ENCODE peak calls at places on chromosomes 2 and 18, in five cellular contexts. Z, I, E, B and T are unnamed samples.

GRCh38 chr18:8478166-8478967 is 130.9 kb upstream of the RAB12 start:
- DNase-seq in Z (peak; percentile 34), I (peak; percentile 55), E (peak; percentile 60), B (peak; percentile 57), T (peak; percentile 51)

GRCh38 chr2:1676913-1677832 is 67.1 kb downstream of the PXDN start:
- DNase-seq in Z (no peak), I (no peak), E (no peak), B (no peak), T (no peak)

GRCh38 chr2:132670104-132670960 is at the start of gene LYPD1:
- DNase-seq in Z (no peak), I (peak; percentile 44), E (peak; percentile 38), B (no peak), T (no peak)

GRCh38 chr2:108067820-108068405 is 81.6 kb downstream of the SLC5A7 start:
- DNase-seq in Z (no peak), I (no peak), E (no peak), B (no peak), T (no peak)

GRCh38 chr2:207479198-207479785 is 50.5 kb upstream of the CREB1 start:
- DNase-seq in Z (peak; percentile 70), I (no peak), E (no peak), B (no peak), T (no peak)

GRCh38 chr2:205585451-205586045 is 96.8 kb upstream of the NRP2 start:
- DNase-seq in Z (no peak), I (no peak), E (no peak), B (no peak), T (no peak)

GRCh38 chr2:8247905-8248622 is 433.8 kb upstream of the ID2 start:
- DNase-seq in Z (peak; percentile 6), I (no peak), E (no peak), B (no peak), T (no peak)

GRCh38 chr2:204825054-204825453 is 279.8 kb downstream of the PARD3B start:
- DNase-seq in Z (peak; percentile 7), I (no peak), E (no peak), B (no peak), T (no peak)

GRCh38 chr2:25567406-25567805 is 106.0 kb downstream of the DTNB start:
- DNase-seq in Z (peak; percentile 65), I (peak; percentile 67), E (peak; percentile 14), B (no peak), T (peak; percentile 32)

GRCh38 chr18:56285387-56286055 is 352.9 kb downstream of the TXNL1 start:
- DNase-seq in Z (peak; percentile 52), I (no peak), E (no peak), B (no peak), T (no peak)

GRCh38 chr2:144560254-144560653 is 40.3 kb upstream of the ZEB2 start:
- DNase-seq in Z (no peak), I (no peak), E (no peak), B (no peak), T (no peak)

GRCh38 chr2:241703128-241703604 is 1.3 kb downstream of the ING5 start:
- DNase-seq in Z (no peak), I (peak; percentile 10), E (peak; percentile 28), B (no peak), T (no peak)

GRCh38 chr2:241702405-241703127 is 727 bp downstream of the ING5 start:
- DNase-seq in Z (peak; percentile 52), I (peak; percentile 82), E (peak; percentile 92), B (peak; percentile 74), T (peak; percentile 95)

GRCh38 chr2:241701155-241701404 is 759 bp upstream of the ING5 start:
- DNase-seq in Z (peak; percentile 73), I (no peak), E (no peak), B (no peak), T (no peak)

GRCh38 chr2:241702155-241702404 is 241 bp downstream of the ING5 start:
- DNase-seq in Z (peak; percentile 75), I (no peak), E (no peak), B (peak; percentile 90), T (no peak)

GRCh38 chr2:241701405-241702154 is at the start of gene ING5:
- DNase-seq in Z (peak; percentile 87), I (peak; percentile 92), E (peak; percentile 86), B (peak; percentile 96), T (peak; percentile 96)
- TF ChIP-seq POLR2A in Z (peak; percentile 75), I (peak; percentile 84), E (peak; percentile 68), B (peak; percentile 8), T (peak; percentile 90)

DNA sequence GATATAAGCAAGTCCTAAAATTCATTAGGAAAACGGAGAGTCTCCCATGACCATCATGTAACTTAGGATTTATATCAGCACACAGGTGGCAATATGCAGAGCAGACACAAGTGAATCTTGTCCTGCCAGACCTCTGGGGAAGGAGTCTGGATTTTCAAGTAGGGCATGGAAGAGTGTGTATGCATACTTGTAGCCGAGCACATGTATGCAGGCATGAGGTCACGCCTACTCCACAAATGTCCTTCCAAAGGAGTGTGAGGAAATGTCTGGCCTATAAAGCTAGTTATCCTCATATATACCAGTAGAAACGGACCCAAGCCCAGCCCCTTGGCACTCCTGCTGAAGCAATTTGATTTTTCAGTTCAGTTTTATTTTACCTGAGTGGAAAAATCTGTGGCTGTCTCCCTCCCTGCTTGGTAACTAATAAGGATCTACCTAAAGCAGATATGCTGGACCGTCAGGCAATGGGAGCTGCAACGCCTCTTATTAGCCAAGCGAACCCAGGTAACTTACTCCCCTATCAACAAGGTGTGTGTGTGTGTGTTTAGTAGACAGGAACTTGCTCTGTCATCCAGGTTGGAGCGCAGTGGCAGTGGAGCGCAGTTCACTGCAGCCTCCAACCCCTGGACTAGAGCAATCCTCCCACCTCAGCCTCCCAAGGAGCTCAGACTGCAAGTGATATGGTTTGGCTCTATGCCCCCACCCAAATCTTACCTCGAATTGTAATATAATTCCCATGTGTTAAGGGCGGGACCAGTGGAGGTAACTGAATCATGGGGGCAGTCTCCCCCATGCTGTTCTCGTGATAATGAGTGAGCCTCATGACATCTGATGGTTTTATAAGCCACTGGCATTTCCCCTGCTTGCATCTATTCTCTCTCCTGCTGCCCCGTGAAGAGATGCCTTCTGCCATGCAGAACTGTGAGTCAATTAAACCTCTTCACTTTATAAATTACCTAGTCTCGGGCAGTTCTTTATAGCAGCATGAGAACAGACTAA is 2.8 kb downstream of the STAT1 start:
- DNase-seq in Z (no peak), I (no peak), E (no peak), B (no peak), T (no peak)
- TF ChIP-seq POLR2A in Z (no peak), I (no peak), E (no peak), B (no peak), T (no peak)

GRCh38 chr2:47323822-47324171 is 79.2 kb upstream of the MSH2 start:
- DNase-seq in Z (no peak), I (no peak), E (no peak), B (no peak), T (no peak)

GRCh38 chr2:47321411-47322031 is 81.4 kb upstream of the MSH2 start:
- DNase-seq in Z (peak; percentile 62), I (no peak), E (no peak), B (no peak), T (peak; percentile 9)

GRCh38 chr2:47321006-47321405 is 82.0 kb upstream of the MSH2 start:
- DNase-seq in Z (no peak), I (no peak), E (no peak), B (no peak), T (no peak)

DNA sequence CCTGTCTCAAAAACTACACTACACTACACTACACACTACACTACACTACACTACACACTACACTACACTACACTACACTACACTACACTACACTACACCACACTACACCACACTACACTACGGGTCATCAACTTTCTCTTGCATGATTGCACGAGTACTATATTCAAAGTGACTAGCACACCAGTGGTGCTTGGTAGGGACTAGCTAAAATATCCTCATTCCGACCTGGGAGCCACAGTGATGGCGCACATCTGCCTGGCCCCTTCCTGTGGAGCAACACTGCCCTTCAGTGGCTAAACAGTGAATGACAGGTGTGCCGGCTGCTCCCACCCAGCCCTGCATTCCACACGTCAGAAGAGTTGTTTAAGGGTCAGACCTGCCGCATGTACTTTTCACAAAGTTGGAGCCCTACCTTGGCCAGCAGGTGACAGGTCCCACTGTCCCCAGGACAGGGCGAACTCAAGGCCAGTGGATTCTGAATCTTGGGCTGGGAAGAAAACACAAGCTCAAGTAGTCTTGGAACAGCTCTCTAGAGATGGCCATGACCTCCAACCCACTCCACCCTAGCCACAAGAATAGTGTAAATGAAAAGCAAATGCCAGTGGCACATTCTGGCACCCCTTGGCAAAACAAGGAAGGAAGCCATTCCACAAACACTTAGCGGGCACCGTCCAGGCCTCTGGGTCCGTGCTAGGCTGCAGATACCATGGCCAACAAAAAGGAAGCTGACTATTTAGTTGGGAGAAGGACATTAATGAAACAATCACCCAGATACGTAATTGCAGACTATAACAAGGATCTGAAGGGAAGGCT is 79.7 kb upstream of the MSH2 start:
- DNase-seq in Z (peak; percentile 66), I (peak; percentile 71), E (peak; percentile 82), B (peak; percentile 80), T (peak; percentile 84)
- TF ChIP-seq POLR2A in Z (peak; percentile 67), I (no peak), E (no peak), B (peak; percentile 12), T (no peak)

DNA sequence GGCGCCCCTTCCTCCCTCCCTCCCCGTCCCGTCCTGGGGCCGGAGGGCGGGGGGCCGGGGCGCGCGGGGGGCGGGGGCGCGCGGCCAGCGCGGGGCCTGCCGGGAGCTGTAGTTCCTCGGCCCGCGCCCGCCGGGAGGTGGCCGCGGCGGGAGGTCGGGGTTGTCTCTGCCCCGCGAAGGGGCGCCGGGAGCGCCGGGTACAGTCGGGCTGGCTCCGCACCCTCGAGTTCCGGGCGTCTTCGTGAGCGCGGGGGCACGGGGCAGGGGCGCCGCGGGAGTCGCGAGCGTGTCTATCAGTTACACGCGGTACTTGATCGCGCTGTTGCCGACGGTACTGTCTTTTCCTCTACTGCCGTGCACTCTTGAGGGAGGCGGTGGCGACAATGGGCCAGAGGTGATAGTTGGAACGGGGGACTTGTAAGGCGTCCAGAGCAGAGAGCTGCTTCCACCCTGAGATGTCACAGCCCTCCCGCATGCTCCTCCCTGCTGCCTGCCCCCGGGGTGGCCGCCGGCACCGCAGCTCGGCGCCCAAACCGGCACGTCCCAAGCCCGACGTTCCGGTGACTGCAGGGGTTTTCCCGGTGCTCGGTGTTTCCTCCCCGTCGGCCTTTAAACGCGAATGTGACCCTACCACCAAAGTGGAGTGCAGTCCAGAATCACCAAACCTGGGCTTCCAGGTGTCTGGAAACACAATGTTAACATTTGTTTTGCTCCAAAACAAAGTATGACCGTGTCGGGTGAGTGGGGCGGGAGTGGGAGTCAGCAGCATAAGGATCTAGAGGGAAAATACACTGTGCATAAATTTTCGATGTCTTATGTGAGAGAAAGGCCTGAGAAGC is at the start of gene PRKD3:
- DNase-seq in Z (peak; percentile 39), I (peak; percentile 72), E (peak; percentile 50), B (peak; percentile 60), T (peak; percentile 59)
- TF ChIP-seq POLR2A in Z (no peak), I (no peak), E (peak; percentile 14), B (no peak), T (no peak)

DNA sequence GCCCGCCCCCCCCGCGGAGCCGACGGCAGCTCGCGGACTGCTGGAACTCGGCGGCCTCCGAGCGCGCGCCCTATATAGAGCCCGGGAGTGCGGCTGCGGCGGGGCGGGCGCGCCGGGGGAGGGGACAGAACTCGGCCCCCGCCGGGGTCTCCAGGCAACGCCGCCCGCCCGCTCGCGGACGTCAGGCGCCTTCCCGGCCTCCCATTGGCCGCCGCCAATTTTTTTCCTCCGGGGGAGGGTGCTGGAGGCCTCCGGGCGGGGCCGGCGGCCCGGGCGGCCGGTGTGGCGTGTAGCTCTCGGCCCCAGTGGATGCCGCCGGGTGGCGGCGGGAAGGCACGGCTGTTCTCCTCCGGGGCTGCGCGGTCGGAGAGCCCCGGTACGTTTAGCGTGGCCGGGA is at the start of gene ZFP36L2:
- DNase-seq in Z (peak; percentile 93), I (peak; percentile 91), E (peak; percentile 98), B (peak; percentile 96), T (peak; percentile 99)
- TF ChIP-seq POLR2A in Z (peak; percentile 97), I (peak; percentile 99), E (peak; percentile 79), B (peak; percentile 95), T (peak; percentile 95)